ENCODE peak calls at places on chromosomes 13 and 19, in five cellular contexts. One of them, this sample, is unnamed.

GRCh38 chr13:87656311-87656710 is 14.9 kb upstream of the SLITRK5 start:
- DNase-seq in frontal cortex: no peak
- DNase-seq in CMK: no peak
- DNase-seq in stimulated activated CD8-positive, alpha-beta memory T cell treated with anti-CD3 and anti-CD28 coated beads, Interleukin-15, amount 100 ng/mL, for 24 hours: no peak
- DNase-seq in NCI-H2171 treated with DMSO at 0.1 percent for 48 hours: no peak
- DNase-seq in this sample: no peak

GRCh38 chr19:1260749-1261511 is 8.2 kb upstream of the CIRBP start:
- DNase-seq in CMK: peak; percentile 94
- DNase-seq in frontal cortex: peak; percentile 99
- DNase-seq in stimulated activated CD8-positive, alpha-beta memory T cell treated with anti-CD3 and anti-CD28 coated beads, Interleukin-15, amount 100 ng/mL, for 24 hours: peak; percentile 90
- DNase-seq in NCI-H2171 treated with DMSO at 0.1 percent for 48 hours: peak; percentile 92
- DNase-seq in this sample: peak; percentile 94

GRCh38 chr19:5541456-5541855 is 26.3 kb downstream of the TINCR start:
- DNase-seq in NCI-H2171 treated with DMSO at 0.1 percent for 48 hours: no peak
- DNase-seq in frontal cortex: no peak
- DNase-seq in CMK: no peak
- DNase-seq in stimulated activated CD8-positive, alpha-beta memory T cell treated with anti-CD3 and anti-CD28 coated beads, Interleukin-15, amount 100 ng/mL, for 24 hours: no peak
- DNase-seq in this sample: no peak

GRCh38 chr13:26621731-26622401 is 64.4 kb downstream of the WASF3 start:
- DNase-seq in NCI-H2171 treated with DMSO at 0.1 percent for 48 hours: no peak
- DNase-seq in frontal cortex: no peak
- DNase-seq in CMK: no peak
- DNase-seq in stimulated activated CD8-positive, alpha-beta memory T cell treated with anti-CD3 and anti-CD28 coated beads, Interleukin-15, amount 100 ng/mL, for 24 hours: no peak
- DNase-seq in this sample: no peak

GRCh38 chr13:110563463-110563774 is 1.9 kb upstream of the RAB20 start:
- DNase-seq in NCI-H2171 treated with DMSO at 0.1 percent for 48 hours: no peak
- DNase-seq in frontal cortex: no peak
- DNase-seq in CMK: no peak
- DNase-seq in stimulated activated CD8-positive, alpha-beta memory T cell treated with anti-CD3 and anti-CD28 coated beads, Interleukin-15, amount 100 ng/mL, for 24 hours: no peak
- DNase-seq in this sample: no peak

GRCh38 chr13:113658836-113659235 is 838 bp upstream of the ATP4B start:
- DNase-seq in frontal cortex: no peak
- DNase-seq in stimulated activated CD8-positive, alpha-beta memory T cell treated with anti-CD3 and anti-CD28 coated beads, Interleukin-15, amount 100 ng/mL, for 24 hours: no peak
- DNase-seq in NCI-H2171 treated with DMSO at 0.1 percent for 48 hours: no peak
- DNase-seq in CMK: no peak
- DNase-seq in this sample: no peak

GRCh38 chr13:94050039-94050438 is 429.4 kb downstream of the DCT start:
- DNase-seq in frontal cortex: no peak
- DNase-seq in CMK: no peak
- DNase-seq in stimulated activated CD8-positive, alpha-beta memory T cell treated with anti-CD3 and anti-CD28 coated beads, Interleukin-15, amount 100 ng/mL, for 24 hours: no peak
- DNase-seq in NCI-H2171 treated with DMSO at 0.1 percent for 48 hours: no peak
- DNase-seq in this sample: no peak

GRCh38 chr19:10013834-10014618 is 743 bp downstream of the RDH8 start:
- DNase-seq in frontal cortex: no peak
- DNase-seq in NCI-H2171 treated with DMSO at 0.1 percent for 48 hours: no peak
- DNase-seq in CMK: no peak
- DNase-seq in stimulated activated CD8-positive, alpha-beta memory T cell treated with anti-CD3 and anti-CD28 coated beads, Interleukin-15, amount 100 ng/mL, for 24 hours: no peak
- DNase-seq in this sample: no peak

GRCh38 chr19:55986487-55986886 is at the start of gene NLRP5:
- DNase-seq in NCI-H2171 treated with DMSO at 0.1 percent for 48 hours: no peak
- DNase-seq in stimulated activated CD8-positive, alpha-beta memory T cell treated with anti-CD3 and anti-CD28 coated beads, Interleukin-15, amount 100 ng/mL, for 24 hours: no peak
- DNase-seq in frontal cortex: no peak
- DNase-seq in CMK: no peak
- DNase-seq in this sample: no peak

GRCh38 chr13:51688937-51689336 is 104.7 kb downstream of the WDFY2 start:
- DNase-seq in frontal cortex: no peak
- DNase-seq in stimulated activated CD8-positive, alpha-beta memory T cell treated with anti-CD3 and anti-CD28 coated beads, Interleukin-15, amount 100 ng/mL, for 24 hours: no peak
- DNase-seq in CMK: no peak
- DNase-seq in NCI-H2171 treated with DMSO at 0.1 percent for 48 hours: no peak
- DNase-seq in this sample: no peak

GRCh38 chr19:469833-470232 is 9.0 kb upstream of the SHC2 start:
- DNase-seq in NCI-H2171 treated with DMSO at 0.1 percent for 48 hours: no peak
- DNase-seq in CMK: no peak
- DNase-seq in frontal cortex: no peak
- DNase-seq in stimulated activated CD8-positive, alpha-beta memory T cell treated with anti-CD3 and anti-CD28 coated beads, Interleukin-15, amount 100 ng/mL, for 24 hours: no peak
- DNase-seq in this sample: no peak

GRCh38 chr19:44596428-44597130 is 16.8 kb upstream of the IGSF23 start:
- DNase-seq in frontal cortex: no peak
- DNase-seq in stimulated activated CD8-positive, alpha-beta memory T cell treated with anti-CD3 and anti-CD28 coated beads, Interleukin-15, amount 100 ng/mL, for 24 hours: no peak
- DNase-seq in CMK: no peak
- DNase-seq in NCI-H2171 treated with DMSO at 0.1 percent for 48 hours: no peak
- DNase-seq in this sample: no peak

GRCh38 chr19:16087940-16088339 is 11.6 kb downstream of the TPM4 start:
- DNase-seq in CMK: no peak
- DNase-seq in frontal cortex: no peak
- DNase-seq in NCI-H2171 treated with DMSO at 0.1 percent for 48 hours: no peak
- DNase-seq in stimulated activated CD8-positive, alpha-beta memory T cell treated with anti-CD3 and anti-CD28 coated beads, Interleukin-15, amount 100 ng/mL, for 24 hours: no peak
- DNase-seq in this sample: no peak

GRCh38 chr19:806815-807421 is 9.7 kb downstream of the PTBP1 start:
- DNase-seq in CMK: no peak
- DNase-seq in stimulated activated CD8-positive, alpha-beta memory T cell treated with anti-CD3 and anti-CD28 coated beads, Interleukin-15, amount 100 ng/mL, for 24 hours: no peak
- DNase-seq in NCI-H2171 treated with DMSO at 0.1 percent for 48 hours: no peak
- DNase-seq in frontal cortex: peak; percentile 51
- DNase-seq in this sample: no peak

GRCh38 chr19:45920458-45920857 is 5.9 kb upstream of the NANOS2 start:
- DNase-seq in CMK: no peak
- DNase-seq in NCI-H2171 treated with DMSO at 0.1 percent for 48 hours: no peak
- DNase-seq in frontal cortex: no peak
- DNase-seq in stimulated activated CD8-positive, alpha-beta memory T cell treated with anti-CD3 and anti-CD28 coated beads, Interleukin-15, amount 100 ng/mL, for 24 hours: no peak
- DNase-seq in this sample: no peak

GRCh38 chr13:26425439-26426358 is 131.8 kb upstream of the WASF3 start:
- DNase-seq in NCI-H2171 treated with DMSO at 0.1 percent for 48 hours: no peak
- DNase-seq in frontal cortex: no peak
- DNase-seq in stimulated activated CD8-positive, alpha-beta memory T cell treated with anti-CD3 and anti-CD28 coated beads, Interleukin-15, amount 100 ng/mL, for 24 hours: no peak
- DNase-seq in CMK: no peak
- DNase-seq in this sample: no peak

GRCh38 chr13:80677227-80677626 is 336.3 kb upstream of the SPRY2 start:
- DNase-seq in NCI-H2171 treated with DMSO at 0.1 percent for 48 hours: no peak
- DNase-seq in CMK: no peak
- DNase-seq in frontal cortex: no peak
- DNase-seq in stimulated activated CD8-positive, alpha-beta memory T cell treated with anti-CD3 and anti-CD28 coated beads, Interleukin-15, amount 100 ng/mL, for 24 hours: no peak
- DNase-seq in this sample: no peak

GRCh38 chr19:401836-402535 is 7.0 kb downstream of the C2CD4C start:
- DNase-seq in CMK: no peak
- DNase-seq in NCI-H2171 treated with DMSO at 0.1 percent for 48 hours: no peak
- DNase-seq in stimulated activated CD8-positive, alpha-beta memory T cell treated with anti-CD3 and anti-CD28 coated beads, Interleukin-15, amount 100 ng/mL, for 24 hours: no peak
- DNase-seq in frontal cortex: no peak
- DNase-seq in this sample: no peak

GRCh38 chr13:20573636-20574035 is 6.7 kb downstream of the IFT88 start:
- DNase-seq in CMK: no peak
- DNase-seq in NCI-H2171 treated with DMSO at 0.1 percent for 48 hours: no peak
- DNase-seq in frontal cortex: no peak
- DNase-seq in stimulated activated CD8-positive, alpha-beta memory T cell treated with anti-CD3 and anti-CD28 coated beads, Interleukin-15, amount 100 ng/mL, for 24 hours: no peak
- DNase-seq in this sample: no peak

GRCh38 chr19:28292822-28293500 is 920.0 kb downstream of the UQCRFS1 start:
- DNase-seq in CMK: no peak
- DNase-seq in NCI-H2171 treated with DMSO at 0.1 percent for 48 hours: no peak
- DNase-seq in frontal cortex: no peak
- DNase-seq in stimulated activated CD8-positive, alpha-beta memory T cell treated with anti-CD3 and anti-CD28 coated beads, Interleukin-15, amount 100 ng/mL, for 24 hours: no peak
- DNase-seq in this sample: no peak

GRCh38 chr13:106986033-106986484 is 418.1 kb upstream of the ARGLU1 start:
- DNase-seq in stimulated activated CD8-positive, alpha-beta memory T cell treated with anti-CD3 and anti-CD28 coated beads, Interleukin-15, amount 100 ng/mL, for 24 hours: no peak
- DNase-seq in CMK: no peak
- DNase-seq in frontal cortex: no peak
- DNase-seq in NCI-H2171 treated with DMSO at 0.1 percent for 48 hours: no peak
- DNase-seq in this sample: peak; percentile 47

GRCh38 chr13:92221916-92222315 is 823.5 kb downstream of the GPC5 start:
- DNase-seq in stimulated activated CD8-positive, alpha-beta memory T cell treated with anti-CD3 and anti-CD28 coated beads, Interleukin-15, amount 100 ng/mL, for 24 hours: no peak
- DNase-seq in NCI-H2171 treated with DMSO at 0.1 percent for 48 hours: peak; percentile 6
- DNase-seq in CMK: peak; percentile 5
- DNase-seq in frontal cortex: no peak
- DNase-seq in this sample: no peak

GRCh38 chr19:29596885-29597525 is 9.1 kb upstream of the POP4 start:
- DNase-seq in frontal cortex: no peak
- DNase-seq in stimulated activated CD8-positive, alpha-beta memory T cell treated with anti-CD3 and anti-CD28 coated beads, Interleukin-15, amount 100 ng/mL, for 24 hours: no peak
- DNase-seq in CMK: no peak
- DNase-seq in NCI-H2171 treated with DMSO at 0.1 percent for 48 hours: peak; percentile 96
- DNase-seq in this sample: peak; percentile 21

GRCh38 chr19:13882419-13882795 is 5.5 kb downstream of the NANOS3 start:
- DNase-seq in CMK: no peak
- DNase-seq in stimulated activated CD8-positive, alpha-beta memory T cell treated with anti-CD3 and anti-CD28 coated beads, Interleukin-15, amount 100 ng/mL, for 24 hours: no peak
- DNase-seq in frontal cortex: no peak
- DNase-seq in NCI-H2171 treated with DMSO at 0.1 percent for 48 hours: no peak
- DNase-seq in this sample: no peak

GRCh38 chr13:113900646-113901045 is 36.8 kb upstream of the GAS6 start:
- DNase-seq in frontal cortex: no peak
- DNase-seq in stimulated activated CD8-positive, alpha-beta memory T cell treated with anti-CD3 and anti-CD28 coated beads, Interleukin-15, amount 100 ng/mL, for 24 hours: no peak
- DNase-seq in NCI-H2171 treated with DMSO at 0.1 percent for 48 hours: no peak
- DNase-seq in CMK: no peak
- DNase-seq in this sample: no peak

GRCh38 chr19:37931941-37932655 is 25.1 kb downstream of the SIPA1L3 start:
- DNase-seq in NCI-H2171 treated with DMSO at 0.1 percent for 48 hours: peak; percentile 80
- DNase-seq in CMK: no peak
- DNase-seq in stimulated activated CD8-positive, alpha-beta memory T cell treated with anti-CD3 and anti-CD28 coated beads, Interleukin-15, amount 100 ng/mL, for 24 hours: no peak
- DNase-seq in frontal cortex: no peak
- DNase-seq in this sample: peak; percentile 58

GRCh38 chr13:27868639-27869435 is 51.0 kb upstream of the PDX1 start:
- DNase-seq in frontal cortex: no peak
- DNase-seq in NCI-H2171 treated with DMSO at 0.1 percent for 48 hours: no peak
- DNase-seq in CMK: no peak
- DNase-seq in stimulated activated CD8-positive, alpha-beta memory T cell treated with anti-CD3 and anti-CD28 coated beads, Interleukin-15, amount 100 ng/mL, for 24 hours: no peak
- DNase-seq in this sample: peak; percentile 6

GRCh38 chr13:24905242-24905641 is 141.3 kb downstream of the RNF17 start:
- DNase-seq in CMK: no peak
- DNase-seq in NCI-H2171 treated with DMSO at 0.1 percent for 48 hours: no peak
- DNase-seq in stimulated activated CD8-positive, alpha-beta memory T cell treated with anti-CD3 and anti-CD28 coated beads, Interleukin-15, amount 100 ng/mL, for 24 hours: no peak
- DNase-seq in frontal cortex: no peak
- DNase-seq in this sample: peak; percentile 40

GRCh38 chr13:46621133-46621532 is 68.2 kb downstream of the LRCH1 start:
- DNase-seq in NCI-H2171 treated with DMSO at 0.1 percent for 48 hours: no peak
- DNase-seq in stimulated activated CD8-positive, alpha-beta memory T cell treated with anti-CD3 and anti-CD28 coated beads, Interleukin-15, amount 100 ng/mL, for 24 hours: no peak
- DNase-seq in CMK: no peak
- DNase-seq in frontal cortex: no peak
- DNase-seq in this sample: no peak

GRCh38 chr19:18322318-18322758 is 538 bp downstream of the LSM4 start:
- DNase-seq in frontal cortex: no peak
- DNase-seq in stimulated activated CD8-positive, alpha-beta memory T cell treated with anti-CD3 and anti-CD28 coated beads, Interleukin-15, amount 100 ng/mL, for 24 hours: no peak
- DNase-seq in NCI-H2171 treated with DMSO at 0.1 percent for 48 hours: peak; percentile 22
- DNase-seq in CMK: no peak
- DNase-seq in this sample: peak; percentile 59

GRCh38 chr19:34330116-34330515 is 34.9 kb upstream of the GPI start:
- DNase-seq in stimulated activated CD8-positive, alpha-beta memory T cell treated with anti-CD3 and anti-CD28 coated beads, Interleukin-15, amount 100 ng/mL, for 24 hours: no peak
- DNase-seq in NCI-H2171 treated with DMSO at 0.1 percent for 48 hours: no peak
- DNase-seq in frontal cortex: no peak
- DNase-seq in CMK: no peak
- DNase-seq in this sample: no peak

GRCh38 chr13:90793261-90793785 is 554.2 kb upstream of the MIR17HG start:
- DNase-seq in NCI-H2171 treated with DMSO at 0.1 percent for 48 hours: no peak
- DNase-seq in frontal cortex: no peak
- DNase-seq in stimulated activated CD8-positive, alpha-beta memory T cell treated with anti-CD3 and anti-CD28 coated beads, Interleukin-15, amount 100 ng/mL, for 24 hours: no peak
- DNase-seq in CMK: no peak
- DNase-seq in this sample: peak; percentile 4

GRCh38 chr13:79870123-79870522 is 389.2 kb downstream of the NDFIP2 start:
- DNase-seq in CMK: no peak
- DNase-seq in NCI-H2171 treated with DMSO at 0.1 percent for 48 hours: no peak
- DNase-seq in frontal cortex: no peak
- DNase-seq in stimulated activated CD8-positive, alpha-beta memory T cell treated with anti-CD3 and anti-CD28 coated beads, Interleukin-15, amount 100 ng/mL, for 24 hours: no peak
- DNase-seq in this sample: no peak

GRCh38 chr13:40221460-40222201 is 444.8 kb downstream of the FOXO1 start:
- DNase-seq in stimulated activated CD8-positive, alpha-beta memory T cell treated with anti-CD3 and anti-CD28 coated beads, Interleukin-15, amount 100 ng/mL, for 24 hours: no peak
- DNase-seq in NCI-H2171 treated with DMSO at 0.1 percent for 48 hours: no peak
- DNase-seq in frontal cortex: no peak
- DNase-seq in CMK: no peak
- DNase-seq in this sample: peak; percentile 37

GRCh38 chr13:32682130-32682529 is 95.9 kb downstream of the PDS5B start:
- DNase-seq in stimulated activated CD8-positive, alpha-beta memory T cell treated with anti-CD3 and anti-CD28 coated beads, Interleukin-15, amount 100 ng/mL, for 24 hours: no peak
- DNase-seq in NCI-H2171 treated with DMSO at 0.1 percent for 48 hours: no peak
- DNase-seq in CMK: no peak
- DNase-seq in frontal cortex: no peak
- DNase-seq in this sample: no peak

GRCh38 chr19:38315657-38316476 is at the start of gene YIF1B:
- DNase-seq in frontal cortex: peak; percentile 99
- DNase-seq in NCI-H2171 treated with DMSO at 0.1 percent for 48 hours: peak; percentile 98
- DNase-seq in CMK: peak; percentile 98
- DNase-seq in stimulated activated CD8-positive, alpha-beta memory T cell treated with anti-CD3 and anti-CD28 coated beads, Interleukin-15, amount 100 ng/mL, for 24 hours: peak; percentile 81
- DNase-seq in this sample: peak; percentile 97